ENCODE peak calls at places on chromosomes 6 and 20, in five cellular contexts. P is CD8-positive, alpha-beta T cell; N is HCT116; R is CD4-positive, alpha-beta memory T cell; F is hepatocyte. L is an unnamed sample. For H3K4me1, the result is how much of the 10 kb centered on the place peaks cover.

GRCh38 chr20:57007171-57007540 is 259.3 kb downstream of the BMP7 start:
- DNase-seq in P (no peak), N (no peak), R (no peak), F (no peak), L (no peak)

GRCh38 chr6:131733376-131734016 is 22.7 kb upstream of the CTAGE9 start:
- DNase-seq in P (no peak), N (no peak), R (no peak), F (no peak), L (no peak)

GRCh38 chr6:105326838-105327745 is 75.8 kb downstream of the PREP start:
- DNase-seq in P (no peak), N (peak), R (no peak), F (no peak), L (no peak)

GRCh38 chr20:4018015-4018748 is 2.8 kb upstream of the RNF24 start:
- DNase-seq in P (no peak), N (no peak), R (no peak), F (no peak), L (no peak)

GRCh38 chr6:10138917-10139316 is 276.0 kb downstream of the TFAP2A start:
- DNase-seq in P (no peak), N (no peak), R (no peak), F (no peak), L (no peak)

GRCh38 chr6:66210964-66211363 is 503.9 kb upstream of the EYS start:
- DNase-seq in P (no peak), N (no peak), R (no peak), F (no peak), L (no peak)

GRCh38 chr6:168563656-168564055 is 122.7 kb downstream of the SMOC2 start:
- DNase-seq in P (no peak), N (no peak), R (no peak), F (peak), L (no peak)

GRCh38 chr20:62838511-62838910 is 21.7 kb downstream of the COL9A3 start:
- DNase-seq in P (no peak), N (no peak), R (no peak), F (no peak), L (peak)

GRCh38 chr6:134495893-134496253 is 178.0 kb upstream of the SGK1 start:
- DNase-seq in P (no peak), N (no peak), R (no peak), F (no peak), L (no peak)

GRCh38 chr6:88492241-88492640 is 326.1 kb upstream of the CNR1 start:
- DNase-seq in P (no peak), N (no peak), R (no peak), F (no peak), L (no peak)

GRCh38 chr20:45945678-45946148 is 11.2 kb downstream of the PCIF1 start:
- DNase-seq in P (no peak), N (no peak), R (no peak), F (no peak), L (no peak)

GRCh38 chr20:14561733-14562132 is 224.3 kb upstream of the FLRT3 start:
- DNase-seq in P (no peak), N (no peak), R (no peak), F (no peak), L (no peak)

GRCh38 chr6:76885861-76886301 is 577.4 kb downstream of the HTR1B start:
- DNase-seq in P (no peak), N (no peak), R (no peak), F (no peak), L (no peak)

GRCh38 chr6:169990095-169991030 is 238.9 kb downstream of the ERMARD start:
- DNase-seq in P (no peak), N (no peak), R (peak), F (no peak), L (no peak)

GRCh38 chr6:46677314-46677654 is 10.4 kb upstream of the TDRD6 start:
- DNase-seq in P (no peak), N (no peak), R (no peak), F (peak), L (no peak)

GRCh38 chr6:130578713-130579112 is 212.9 kb downstream of the TMEM200A start:
- DNase-seq in P (no peak), N (no peak), R (no peak), F (no peak), L (no peak)

GRCh38 chr20:61538481-61539265 is 286.6 kb downstream of the CDH4 start:
- DNase-seq in P (no peak), N (no peak), R (no peak), F (no peak), L (no peak)

GRCh38 chr6:169556238-169556637 is 145.6 kb downstream of the WDR27 start:
- DNase-seq in P (no peak), N (no peak), R (no peak), F (no peak), L (no peak)

GRCh38 chr20:62356143-62356947 is 10.8 kb downstream of the LAMA5 start:
- DNase-seq in P (no peak), N (no peak), R (no peak), F (no peak), L (no peak)

GRCh38 chr6:169852504-169853195 is 101.2 kb downstream of the ERMARD start:
- DNase-seq in P (no peak), N (no peak), R (no peak), F (no peak), L (no peak)

GRCh38 chr6:87154641-87155271 is 609 bp upstream of the ZNF292 start:
- DNase-seq in P (peak), N (no peak), R (no peak), F (peak), L (peak)

GRCh38 chr6:165676435-165677068 is 13.5 kb upstream of the PDE10A start:
- DNase-seq in P (no peak), N (no peak), R (no peak), F (no peak), L (no peak)

GRCh38 chr6:81997091-81997926 is 244.8 kb upstream of the TENT5A start:
- DNase-seq in P (no peak), N (no peak), R (no peak), F (peak), L (no peak)

GRCh38 chr6:128807577-128807976 is 75.4 kb upstream of the LAMA2 start:
- DNase-seq in P (no peak), N (peak), R (no peak), F (peak), L (peak)

GRCh38 chr6:16184129-16184528 is 54.3 kb upstream of the GMPR start:
- DNase-seq in P (no peak), N (peak), R (peak), F (peak), L (peak)

GRCh38 chr6:5466459-5466858 is 205.1 kb downstream of the FARS2 start:
- DNase-seq in P (no peak), N (no peak), R (no peak), F (no peak), L (no peak)

GRCh38 chr20:36462440-36463211 is 78.7 kb upstream of the MYL9 start:
- DNase-seq in P (no peak), N (no peak), R (peak), F (peak), L (no peak)

GRCh38 chr20:47379433-47380150 is 23.1 kb upstream of the ZMYND8 start:
- DNase-seq in P (no peak), N (no peak), R (no peak), F (peak), L (no peak)

GRCh38 chr6:114092943-114093342 is 122.0 kb upstream of the HDAC2 start:
- DNase-seq in P (no peak), N (no peak), R (no peak), F (no peak), L (peak)

GRCh38 chr20:38452880-38453624 is 17.9 kb upstream of the SNHG17 start:
- DNase-seq in P (no peak), N (no peak), R (no peak), F (peak), L (peak)

GRCh38 chr20:62666736-62667529 is 24.6 kb downstream of the SLCO4A1 start:
- DNase-seq in P (no peak), N (no peak), R (no peak), F (no peak), L (peak)

GRCh38 chr20:11124849-11125505 is 451.2 kb upstream of the JAG1 start:
- DNase-seq in P (no peak), N (no peak), R (no peak), F (no peak), L (no peak)

GRCh38 chr6:168310945-168311344 is 8.6 kb downstream of the DACT2 start:
- DNase-seq in P (no peak), N (no peak), R (no peak), F (no peak), L (no peak)

GRCh38 chr20:855466-856360 is 22.2 kb downstream of the FAM110A start:
- DNase-seq in P (no peak), N (no peak), R (no peak), F (no peak), L (no peak)

GRCh38 chr20:5870462-5871021 is 79.8 kb downstream of the TRMT6 start:
- DNase-seq in P (no peak), N (no peak), R (no peak), F (no peak), L (no peak)

GRCh38 chr6:122445274-122445673 is 26.3 kb downstream of the SERINC1 start:
- DNase-seq in P (no peak), N (no peak), R (no peak), F (no peak), L (no peak)

GRCh38 chr20:25066386-25066785 is 8.4 kb upstream of the ACSS1 start:
- DNase-seq in P (no peak), N (no peak), R (no peak), F (no peak), L (no peak)

GRCh38 chr6:804771-805170 is 111.8 kb upstream of the EXOC2 start:
- DNase-seq in P (no peak), N (no peak), R (no peak), F (no peak), L (no peak)

GRCh38 chr20:31739550-31739863 is 417 bp downstream of the TPX2 start:
- DNase-seq in P (no peak), N (no peak), R (no peak), F (no peak), L (no peak)
- H3K27ac ChIP-seq in P (no peak), N (peak), R (peak), F (peak), L (peak)

GRCh38 chr6:133100870-133101269 is 140.3 kb upstream of the EYA4 start:
- DNase-seq in P (no peak), N (no peak), R (no peak), F (no peak), L (no peak)
- H3K4me3 ChIP-seq in P (no peak), N (no peak), R (no peak), F (no peak), L (no peak)

GRCh38 chr20:58401123-58401639 is 12.2 kb downstream of the VAPB start:
- DNase-seq in P (no peak), N (no peak), R (no peak), F (no peak), L (no peak)
- H3K4me1 ChIP-seq in P (under half), N (under half), R (half or more), F (under half), L (under half)

GRCh38 chr6:116016846-116017545 is 43.7 kb downstream of the FRK start:
- DNase-seq in P (no peak), N (no peak), R (no peak), F (no peak), L (peak)

GRCh38 chr6:116015983-116016382 is 44.7 kb downstream of the FRK start:
- DNase-seq in P (no peak), N (no peak), R (no peak), F (peak), L (peak)

GRCh38 chr6:116019428-116019827 is 41.3 kb downstream of the FRK start:
- DNase-seq in P (no peak), N (no peak), R (no peak), F (no peak), L (no peak)

GRCh38 chr6:116018976-116019375 is 41.7 kb downstream of the FRK start:
- DNase-seq in P (no peak), N (no peak), R (no peak), F (no peak), L (no peak)

GRCh38 chr6:116017546-116018276 is 43.0 kb downstream of the FRK start:
- DNase-seq in P (no peak), N (no peak), R (no peak), F (no peak), L (no peak)
- H3K27ac ChIP-seq in P (no peak), N (no peak), R (no peak), F (peak), L (no peak)

GRCh38 chr6:33072508-33073100 is 845 bp downstream of the HLA-DPA1 start:
- DNase-seq in P (no peak), N (no peak), R (no peak), F (no peak), L (no peak)
- H3K4me3 ChIP-seq in P (no peak), N (no peak), R (no peak), F (no peak), L (peak)

GRCh38 chr6:159106627-159107241 is 61.9 kb upstream of the TAGAP start:
- DNase-seq in P (peak), N (peak), R (peak), F (no peak), L (peak)
- H3K4me1 ChIP-seq in P (half or more), N (under half), R (half or more), F (under half), L (under half)

L was measured in small intestine.